ENCODE peak calls at places on chromosomes 11 and 22, in nine cellular contexts. R is pancreas; H is T-helper 1 cell; E is activated CD4-positive, CD25-positive, alpha-beta regulatory T cell treated with anti-CD3 and anti-CD28 coated beads, Interleukin-2, amount 50 U/mL, for 16 hours; P is stimulated activated CD4-positive, alpha-beta T cell treated with anti-CD3 and anti-CD28 coated beads, TNF-alpha, amount 100 ng/mL, for 4 hours; Y is activated T-cell treated with anti-CD3 and anti-CD28 coated beads, Interleukin-2, amount 50 U/mL, for 1 hour; U is NCI-H1105; Z is CD8-positive, alpha-beta memory T cell; C is HCT116. K is an unnamed sample.

GRCh38 chr22:46019351-46019750 is 42.4 kb upstream of the WNT7B start:
- DNase-seq in R (no peak), H (no peak), E (no peak), P (no peak), Y (no peak), U (no peak), Z (no peak), C (no peak), K (no peak)

GRCh38 chr11:43788394-43788793 is 92.2 kb upstream of the ALKBH3 start:
- DNase-seq in R (no peak), H (no peak), E (no peak), P (no peak), Y (no peak), U (no peak), Z (no peak), C (no peak), K (no peak)

GRCh38 chr22:49960967-49961600 is 512 bp downstream of the PIM3 start:
- DNase-seq in R (peak), H (peak), E (no peak), P (no peak), Y (peak), U (no peak), Z (peak), C (no peak), K (no peak)

GRCh38 chr22:48496226-48496845 is 1331.3 kb downstream of the BRD1 start:
- DNase-seq in R (peak), H (no peak), E (no peak), P (no peak), Y (no peak), U (no peak), Z (peak), C (no peak), K (no peak)

GRCh38 chr22:30919973-30920372 is 48.6 kb downstream of the MORC2 start:
- DNase-seq in R (no peak), H (no peak), E (no peak), P (no peak), Y (no peak), U (no peak), Z (no peak), C (no peak), K (no peak)

GRCh38 chr22:23613193-23613973 is 18.7 kb downstream of the DRICH1 start:
- DNase-seq in R (no peak), H (no peak), E (no peak), P (no peak), Y (no peak), U (no peak), Z (no peak), C (no peak), K (no peak)

GRCh38 chr11:113628912-113629311 is 77.2 kb downstream of the TMPRSS5 start:
- DNase-seq in R (peak), H (no peak), E (no peak), P (no peak), Y (no peak), U (no peak), Z (no peak), C (no peak), K (no peak)

GRCh38 chr11:20873054-20873453 is 203.7 kb downstream of the NELL1 start:
- DNase-seq in R (no peak), H (no peak), E (no peak), P (no peak), Y (no peak), U (peak), Z (no peak), C (no peak), K (peak)

GRCh38 chr11:67648140-67648795 is 2.3 kb downstream of the ACY3 start:
- DNase-seq in R (peak), H (peak), E (no peak), P (no peak), Y (peak), U (no peak), Z (peak), C (peak), K (no peak)

GRCh38 chr11:33005175-33005574 is 10.5 kb upstream of the DEPDC7 start:
- DNase-seq in R (no peak), H (no peak), E (no peak), P (no peak), Y (no peak), U (no peak), Z (no peak), C (no peak), K (no peak)

GRCh38 chr11:69905611-69906452 is 86.6 kb upstream of the FGF3 start:
- DNase-seq in R (no peak), H (no peak), E (no peak), P (no peak), Y (no peak), U (no peak), Z (no peak), C (no peak), K (no peak)

GRCh38 chr11:2769779-2770555 is 70.2 kb upstream of the KCNQ1OT1 start:
- DNase-seq in R (no peak), H (no peak), E (no peak), P (no peak), Y (peak), U (no peak), Z (peak), C (no peak), K (no peak)

GRCh38 chr11:117831661-117832415 is 7.3 kb upstream of the FXYD2 start:
- DNase-seq in R (peak), H (no peak), E (no peak), P (no peak), Y (no peak), U (no peak), Z (peak), C (no peak), K (no peak)

GRCh38 chr22:48367731-48368130 is 1459.9 kb downstream of the BRD1 start:
- DNase-seq in R (no peak), H (no peak), E (no peak), P (no peak), Y (no peak), U (no peak), Z (no peak), C (no peak), K (no peak)

GRCh38 chr11:75639752-75640151 is 29.1 kb downstream of the MAP6 start:
- DNase-seq in R (peak), H (no peak), E (no peak), P (no peak), Y (no peak), U (peak), Z (no peak), C (no peak), K (no peak)

GRCh38 chr22:30325724-30326703 is 727 bp downstream of the TBC1D10A start:
- DNase-seq in R (peak), H (peak), E (no peak), P (no peak), Y (no peak), U (no peak), Z (peak), C (no peak), K (no peak)

GRCh38 chr22:46390652-46391301 is 55.3 kb downstream of the TRMU start:
- DNase-seq in R (peak), H (no peak), E (no peak), P (no peak), Y (no peak), U (no peak), Z (no peak), C (no peak), K (no peak)

GRCh38 chr11:36091256-36091811 is 147.5 kb downstream of the LDLRAD3 start:
- DNase-seq in R (no peak), H (no peak), E (no peak), P (no peak), Y (no peak), U (no peak), Z (no peak), C (no peak), K (peak)

GRCh38 chr22:33013051-33013450 is 45.1 kb downstream of the SYN3 start:
- DNase-seq in R (no peak), H (no peak), E (no peak), P (no peak), Y (no peak), U (no peak), Z (no peak), C (no peak), K (no peak)

GRCh38 chr11:129950319-129951034 is 52.2 kb downstream of the PRDM10 start:
- DNase-seq in R (no peak), H (no peak), E (no peak), P (no peak), Y (no peak), U (no peak), Z (no peak), C (no peak), K (no peak)

GRCh38 chr11:19820100-19820499 is 107.5 kb downstream of the NAV2 start:
- DNase-seq in R (no peak), H (no peak), E (no peak), P (no peak), Y (no peak), U (no peak), Z (no peak), C (no peak), K (no peak)

GRCh38 chr22:24578355-24579241 is 14.3 kb downstream of the LRRC75B start:
- DNase-seq in R (no peak), H (no peak), E (no peak), P (no peak), Y (no peak), U (no peak), Z (no peak), C (no peak), K (no peak)